ENCODE peak calls at places on chromosomes 2 and 18, in four cellular contexts. V is prostate gland, J is fibroblast of villous mesenchyme, U is neural progenitor cell. G is an unnamed sample.

GRCh38 chr2:66897181-66897580 is 462.3 kb downstream of the MEIS1 start:
- DNase-seq in V (no peak), J (no peak), U (no peak), G (peak; percentile 43)

GRCh38 chr18:48957136-48957535 is 6.4 kb upstream of the SMAD7 start:
- DNase-seq in V (no peak), J (no peak), U (no peak), G (no peak)

GRCh38 chr2:165707088-165707487 is 87.0 kb downstream of the GALNT3 start:
- DNase-seq in V (no peak), J (no peak), U (no peak), G (no peak)

GRCh38 chr2:40823465-40823864 is 371.6 kb upstream of the SLC8A1 start:
- DNase-seq in V (no peak), J (no peak), U (no peak), G (no peak)

GRCh38 chr2:185807351-185807750 is 68.7 kb downstream of the FSIP2 start:
- DNase-seq in V (no peak), J (peak; percentile 20), U (no peak), G (no peak)

GRCh38 chr2:190023860-190024259 is 38.7 kb downstream of the MSTN start:
- DNase-seq in V (no peak), J (peak; percentile 50), U (peak; percentile 69), G (peak; percentile 69)

GRCh38 chr18:36786686-36787085 is 42.1 kb downstream of the TPGS2 start:
- DNase-seq in V (peak; percentile 15), J (peak; percentile 79), U (no peak), G (peak; percentile 95)

GRCh38 chr18:25076980-25077780 is 274.8 kb downstream of the ZNF521 start:
- DNase-seq in V (no peak), J (no peak), U (peak; percentile 76), G (peak; percentile 23)

GRCh38 chr2:129904532-129905446 is 74.7 kb upstream of the RAB6C start:
- DNase-seq in V (no peak), J (no peak), U (no peak), G (no peak)

GRCh38 chr2:61585383-61585782 is 47.2 kb upstream of the XPO1 start:
- DNase-seq in V (no peak), J (no peak), U (peak; percentile 69), G (no peak)

GRCh38 chr2:228063558-228063957 is 117.9 kb downstream of the SPHKAP start:
- DNase-seq in V (no peak), J (no peak), U (no peak), G (no peak)

GRCh38 chr2:189407161-189407943 is 33.9 kb upstream of the WDR75 start:
- DNase-seq in V (no peak), J (peak; percentile 90), U (no peak), G (peak; percentile 78)

GRCh38 chr18:78818961-78819360 is 160.7 kb upstream of the SALL3 start:
- DNase-seq in V (no peak), J (no peak), U (no peak), G (no peak)

GRCh38 chr2:121071058-121071504 is 213.9 kb downstream of the TFCP2L1 start:
- DNase-seq in V (peak; percentile 50), J (peak; percentile 51), U (peak; percentile 83), G (peak; percentile 61)

GRCh38 chr2:196586511-196586991 is 53.0 kb upstream of the CCDC150 start:
- DNase-seq in V (no peak), J (peak; percentile 59), U (no peak), G (peak; percentile 89)

GRCh38 chr2:178905266-178905665 is 98.0 kb upstream of the TTN start:
- DNase-seq in V (no peak), J (no peak), U (no peak), G (no peak)

GRCh38 chr18:78777992-78778391 is 201.6 kb upstream of the SALL3 start:
- DNase-seq in V (no peak), J (no peak), U (no peak), G (no peak)

GRCh38 chr18:58894937-58895336 is 30.3 kb downstream of the ZNF532 start:
- DNase-seq in V (no peak), J (no peak), U (no peak), G (no peak)

GRCh38 chr18:58893388-58894099 is 28.9 kb downstream of the ZNF532 start:
- DNase-seq in V (no peak), J (no peak), U (no peak), G (no peak)

GRCh38 chr18:58892536-58892935 is 27.9 kb downstream of the ZNF532 start:
- DNase-seq in V (no peak), J (no peak), U (no peak), G (no peak)

GRCh38 chr18:58895385-58895784 is 30.7 kb downstream of the ZNF532 start:
- DNase-seq in V (no peak), J (no peak), U (no peak), G (no peak)

DNA sequence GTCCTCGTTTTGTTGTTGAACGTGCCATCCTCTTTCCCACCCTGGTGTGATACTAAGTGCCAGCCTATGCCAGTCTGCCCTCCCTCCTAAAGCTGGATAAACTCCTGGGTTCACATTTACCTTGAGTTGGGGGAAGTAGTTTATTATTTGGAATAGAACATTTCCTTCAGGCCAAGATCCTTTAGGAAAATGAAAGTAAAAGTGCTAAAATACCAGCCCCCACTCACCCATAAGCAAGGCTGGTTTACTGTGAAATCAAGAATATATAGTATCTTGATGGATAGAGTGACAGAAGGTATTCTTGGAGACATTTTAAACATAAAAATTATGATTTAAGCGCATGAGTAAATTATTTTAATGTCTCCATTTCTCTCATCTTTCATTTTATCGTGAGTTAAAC is 27.1 kb downstream of the ZNF532 start:
- DNase-seq in V (no peak), J (peak; percentile 63), U (no peak), G (peak; percentile 50)
- H3K4me3 ChIP-seq in V (no peak overlapping the region), J (peak overlapping the region; percentile 45), U (no peak overlapping the region), G (peak overlapping the region; percentile 15)

DNA sequence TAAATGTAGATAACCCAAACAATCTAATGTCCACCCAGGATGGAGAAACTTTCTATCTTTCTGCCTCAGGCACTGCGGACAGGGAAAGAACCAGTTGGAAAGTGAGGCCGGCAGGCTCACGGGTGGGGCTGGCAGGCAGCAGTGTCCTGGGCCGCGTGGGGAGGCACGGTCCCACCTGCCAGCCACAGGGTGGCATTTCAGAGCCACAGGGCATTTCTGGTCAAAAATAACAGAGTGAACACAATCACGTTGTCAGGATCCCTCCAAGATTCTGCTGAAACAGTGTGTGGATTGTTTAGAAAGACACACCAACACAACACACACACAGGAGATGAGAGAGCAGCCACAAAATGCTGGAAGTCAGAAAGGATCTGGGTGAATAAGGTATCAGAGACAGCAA is 174.1 kb downstream of the HDAC4 start:
- DNase-seq in V (no peak), J (no peak), U (no peak), G (no peak)
- TF ChIP-seq CTCF in V (no peak), J (no peak), U (no peak), G (no peak)

DNA sequence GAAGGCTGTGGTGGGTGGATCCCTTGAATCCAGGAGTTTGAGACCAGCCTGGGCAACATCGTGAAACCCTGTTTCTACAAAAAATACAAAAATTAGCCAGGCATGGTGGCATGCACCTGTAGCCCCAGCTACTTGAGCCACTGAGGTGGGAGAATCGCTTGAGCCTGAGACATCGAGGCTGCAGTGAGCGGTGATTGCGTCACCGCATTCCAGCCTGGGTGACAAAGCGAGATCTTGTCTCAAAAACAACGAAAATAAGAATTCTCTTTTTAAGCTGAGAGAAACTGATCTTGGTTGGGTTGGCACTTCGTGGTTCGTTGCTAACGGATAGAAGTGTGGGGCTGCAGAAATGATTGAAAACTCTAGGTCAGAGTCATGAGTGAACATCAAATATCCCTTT is 109.3 kb upstream of the CNGA3 start:
- DNase-seq in V (no peak), J (no peak), U (no peak), G (no peak)
- H3K4me3 ChIP-seq in V (no peak overlapping the region), J (no peak overlapping the region), U (no peak overlapping the region), G (no peak overlapping the region)

DNA sequence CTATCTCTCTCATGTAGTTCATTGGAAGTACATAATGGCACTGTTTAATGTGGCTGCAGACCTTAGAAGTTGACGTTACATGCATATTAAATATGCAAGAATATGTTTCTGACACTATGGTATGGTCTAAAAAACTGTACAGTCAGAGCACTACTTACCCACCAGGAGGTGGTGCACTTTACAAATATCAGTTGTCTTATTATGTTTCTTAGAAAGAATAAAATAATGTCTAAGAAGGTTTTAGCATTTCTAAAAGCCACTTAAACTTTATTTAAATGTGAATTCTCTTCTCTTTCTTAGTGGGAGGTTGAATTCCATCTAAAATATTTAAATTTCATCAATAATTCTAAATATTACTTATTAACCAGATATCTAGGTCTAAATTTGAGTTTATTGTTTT is 4.3 kb downstream of the TMEFF2 start:
- DNase-seq in V (no peak), J (peak; percentile 39), U (no peak), G (peak; percentile 75)
- TF ChIP-seq CTCF in V (peak; percentile 45), J (peak; percentile 53), U (peak; percentile 34), G (peak; percentile 67)

GRCh38 chr2:38668092-38668491 is 2.2 kb downstream of the GALM start:
- DNase-seq in V (no peak), J (no peak), U (no peak), G (no peak)

GRCh38 chr2:38668787-38669479 is 3.0 kb downstream of the GALM start:
- DNase-seq in V (no peak), J (peak; percentile 17), U (no peak), G (no peak)

GRCh38 chr2:38671303-38671702 is 5.4 kb downstream of the GALM start:
- DNase-seq in V (no peak), J (no peak), U (no peak), G (no peak)

GRCh38 chr2:38665854-38666577 is at the start of gene GALM:
- DNase-seq in V (peak; percentile 56), J (peak; percentile 96), U (peak; percentile 93), G (peak; percentile 94)

GRCh38 chr2:38666578-38666926 is 638 bp downstream of the GALM start:
- DNase-seq in V (no peak), J (peak; percentile 27), U (no peak), G (peak; percentile 28)
- H3K4me3 ChIP-seq in V (peak overlapping the region; percentile 30), J (peak overlapping the region; percentile 67), U (peak overlapping the region; percentile 69), G (peak overlapping the region; percentile 74)

DNA sequence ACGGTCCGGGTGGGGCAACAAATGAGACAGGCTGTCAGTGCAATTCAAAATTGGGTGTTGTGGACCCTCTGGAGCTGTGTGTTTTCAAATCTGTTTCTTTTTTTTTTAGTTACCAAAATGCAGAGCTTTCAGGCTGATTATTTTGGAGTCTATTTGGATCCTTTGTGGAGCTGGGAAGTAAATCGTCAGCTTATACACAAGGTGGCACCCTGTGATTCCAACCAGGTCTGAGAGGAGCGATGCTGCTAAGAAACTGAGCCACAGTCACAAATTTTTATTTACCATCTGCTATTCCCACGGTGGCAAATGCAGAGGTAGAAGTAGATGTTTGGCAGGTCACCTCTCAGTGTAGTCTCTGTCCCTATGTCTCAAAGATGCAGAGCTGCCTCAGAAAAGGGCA is 3.8 kb upstream of the EPC2 start:
- DNase-seq in V (no peak), J (peak; percentile 19), U (peak; percentile 23), G (peak; percentile 60)
- TF ChIP-seq CTCF in V (no peak), J (peak; percentile 28), U (no peak), G (peak; percentile 48)

G was measured in choroid plexus epithelial cell.